ENCODE peak calls at places on chromosomes 5 and 9, in nine cellular contexts. J is pancreas, I is lung, X is ovary, K is right lobe of liver, Q is HCT116, N is endothelial cell of umbilical vein, U is fibroblast of lung, A is OCI-LY7. M is an unnamed sample.

GRCh38 chr5:109567374-109568044 is 122.2 kb upstream of the MAN2A1 start:
- DNase-seq in J (no peak), Q (no peak), N (no peak), X (no peak), U (peak; percentile 61), A (no peak), K (no peak), I (no peak), M (no peak)

GRCh38 chr5:79619849-79620248 is 7.6 kb downstream of the TENT2 start:
- DNase-seq in A (no peak), K (no peak), Q (no peak), X (no peak), U (no peak), N (no peak), I (no peak), J (no peak), M (no peak)

GRCh38 chr5:33855396-33855795 is 36.4 kb downstream of the ADAMTS12 start:
- DNase-seq in U (no peak), Q (no peak), K (no peak), A (no peak), J (no peak), X (no peak), I (no peak), N (no peak), M (no peak)

GRCh38 chr5:4387295-4387694 is 752.8 kb upstream of the ADAMTS16 start:
- DNase-seq in K (no peak), I (no peak), J (no peak), A (no peak), U (no peak), N (no peak), Q (no peak), X (no peak), M (no peak)

GRCh38 chr5:31640024-31640423 is 1.1 kb downstream of the PDZD2 start:
- DNase-seq in Q (no peak), K (no peak), J (no peak), I (no peak), A (no peak), N (no peak), X (no peak), U (no peak), M (no peak)

GRCh38 chr5:56313004-56313531 is 79.9 kb upstream of the ANKRD55 start:
- DNase-seq in J (no peak), K (no peak), U (no peak), N (no peak), I (no peak), A (no peak), X (no peak), Q (no peak), M (no peak)

GRCh38 chr9:21993007-21993406 is 1.2 kb downstream of the CDKN2A start:
- DNase-seq in U (no peak), Q (no peak), I (no peak), A (no peak), X (no peak), N (no peak), J (no peak), K (no peak), M (no peak)

GRCh38 chr5:176181271-176181855 is 56.9 kb upstream of the SIMC1 start:
- DNase-seq in I (no peak), Q (no peak), A (no peak), K (no peak), N (no peak), J (no peak), X (no peak), U (no peak), M (no peak)

GRCh38 chr9:73683862-73684591 is 532.4 kb downstream of the ANXA1 start:
- DNase-seq in J (no peak), N (peak; percentile 16), K (no peak), A (peak; percentile 35), I (no peak), Q (peak; percentile 19), U (peak; percentile 39), X (no peak), M (no peak)

DNA sequence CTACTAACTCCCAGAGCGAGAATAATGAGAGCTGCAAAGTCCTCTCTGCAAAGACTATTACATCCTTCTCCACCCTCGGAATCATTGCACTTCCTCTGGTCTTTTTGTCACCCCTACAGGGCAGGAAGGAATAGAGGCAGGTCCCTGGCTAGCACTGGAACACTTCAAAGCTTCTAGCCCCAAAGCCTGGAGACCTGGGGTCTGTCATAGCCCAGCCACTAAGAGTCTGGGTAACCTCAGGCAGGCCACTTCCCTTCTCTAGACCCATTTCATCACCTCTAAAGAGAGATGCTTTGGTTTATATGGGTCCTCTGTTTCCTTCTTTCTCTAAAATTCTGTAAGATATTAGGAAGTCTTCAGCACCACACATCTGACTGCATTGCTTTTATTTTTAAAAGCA is 6.7 kb downstream of the ADRB2 start:
- DNase-seq in N (no peak), A (peak; percentile 61), K (no peak), Q (no peak), X (no peak), J (no peak), U (no peak), I (no peak), M (no peak)
- H3K4me1 ChIP-seq in N (peaks cover 11% of the 10 kb centered on the region), A (peaks cover 79% of the 10 kb centered on the region), K (peaks cover 52% of the 10 kb centered on the region), Q (no peaks in the 10 kb centered on the region), X (no peaks in the 10 kb centered on the region), J (no peaks in the 10 kb centered on the region), U (no peaks in the 10 kb centered on the region), I (peaks cover 24% of the 10 kb centered on the region), M (no peaks in the 10 kb centered on the region)

GRCh38 chr9:98215821-98216220 is 23.4 kb upstream of the CORO2A start:
- DNase-seq in J (no peak), Q (no peak), K (no peak), X (no peak), A (peak; percentile 32), U (no peak), I (no peak), N (peak; percentile 12), M (peak; percentile 76)
- TF ChIP-seq CTCF in J (no peak), Q (peak; percentile 60), K (no peak), X (no peak), A (peak; percentile 64), U (no peak), I (no peak), N (peak; percentile 44), M (peak; percentile 59)

DNA sequence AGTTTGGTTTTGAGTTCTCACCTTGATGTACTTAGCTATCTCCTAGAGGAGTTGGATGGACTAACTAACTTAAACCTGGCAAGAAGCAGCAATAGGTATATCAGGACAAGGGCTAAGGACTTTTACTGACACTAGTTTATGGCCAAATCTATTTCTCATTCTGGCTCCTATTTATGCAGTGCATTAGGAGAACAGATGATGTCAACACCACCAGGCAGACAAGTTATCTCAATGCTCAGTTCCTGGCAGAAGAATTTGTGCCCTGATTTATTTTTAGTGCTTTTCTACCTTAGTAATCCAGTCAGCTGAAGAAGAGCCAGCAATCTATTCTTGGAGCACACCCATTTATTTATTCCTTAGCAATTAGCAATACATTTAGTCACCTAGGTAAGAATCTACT is 30.7 kb upstream of the MYOT start:
- DNase-seq in X (no peak), Q (no peak), K (no peak), J (no peak), N (no peak), A (no peak), I (no peak), U (no peak), M (peak; percentile 28)
- H3K4me1 ChIP-seq in X (no peaks in the 10 kb centered on the region), Q (peaks cover 18% of the 10 kb centered on the region), K (no peaks in the 10 kb centered on the region), J (peaks cover 9% of the 10 kb centered on the region), N (peaks cover 2% of the 10 kb centered on the region), A (no peaks in the 10 kb centered on the region), I (peaks cover 8% of the 10 kb centered on the region), U (no peaks in the 10 kb centered on the region), M (peaks cover 17% of the 10 kb centered on the region)

GRCh38 chr5:167949435-167949834 is 342.0 kb upstream of the WWC1 start:
- DNase-seq in Q (no peak), U (no peak), N (no peak), J (no peak), K (no peak), X (no peak), A (no peak), I (no peak), M (no peak)

GRCh38 chr5:167947312-167947711 is 344.1 kb upstream of the WWC1 start:
- DNase-seq in K (no peak), U (peak; percentile 39), X (no peak), J (no peak), I (no peak), Q (no peak), N (no peak), A (no peak), M (peak; percentile 42)

GRCh38 chr5:167944121-167944858 is 347.2 kb upstream of the WWC1 start:
- DNase-seq in A (no peak), U (peak; percentile 37), J (no peak), I (no peak), K (no peak), N (no peak), X (no peak), Q (no peak), M (no peak)

GRCh38 chr5:167943353-167943752 is 348.1 kb upstream of the WWC1 start:
- DNase-seq in I (no peak), A (no peak), K (no peak), J (no peak), N (no peak), Q (no peak), U (no peak), X (no peak), M (no peak)

DNA sequence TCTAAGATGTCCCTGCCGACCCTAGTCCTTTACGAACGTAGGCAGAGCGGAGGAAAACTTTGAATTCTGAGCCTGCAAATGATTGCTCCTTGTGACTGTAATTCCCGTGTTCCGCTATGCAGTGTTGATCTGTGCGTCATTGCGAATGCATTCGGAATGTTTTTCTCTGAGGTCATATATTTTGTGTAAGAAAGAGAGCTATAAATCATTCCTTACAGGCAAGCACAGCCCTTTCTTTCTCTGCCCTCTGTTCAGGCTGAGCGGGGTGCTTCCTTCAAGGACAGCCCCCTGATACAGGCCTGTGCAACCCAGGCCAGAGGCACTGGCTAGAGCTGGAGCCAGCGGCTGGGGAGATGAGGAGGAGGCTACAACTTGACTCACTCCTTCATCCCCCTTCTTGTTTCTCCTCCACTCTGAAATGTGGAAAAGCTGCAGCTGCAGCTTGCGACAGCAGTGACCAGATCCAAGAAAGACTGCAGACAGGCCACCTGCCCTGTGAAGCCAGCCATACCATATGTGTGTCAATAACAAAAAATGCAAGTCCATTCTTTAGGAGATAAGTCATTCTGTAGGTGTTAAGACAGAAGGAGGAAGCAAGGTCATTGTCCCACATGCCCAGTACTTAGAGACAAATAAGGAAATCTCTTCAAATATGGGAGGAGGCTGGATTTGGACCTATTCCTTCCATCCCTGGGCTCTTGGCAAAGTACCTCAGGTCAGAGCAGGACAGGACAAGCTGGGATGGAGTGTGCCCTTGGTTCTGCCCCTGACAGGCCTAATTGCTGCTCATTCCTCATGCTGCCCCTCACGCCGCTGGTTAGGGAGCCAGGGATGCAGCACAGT is 345.7 kb upstream of the WWC1 start:
- DNase-seq in I (no peak), U (peak; percentile 98), N (no peak), X (no peak), K (no peak), Q (no peak), A (no peak), J (no peak), M (peak; percentile 19)
- TF ChIP-seq CTCF in I (no peak), U (no peak), N (no peak), X (no peak), K (no peak), Q (no peak), A (no peak), J (no peak), M (no peak)